ENCODE peak calls at places on chromosomes 12 and 14, in five cellular contexts. One of them, this sample, is unnamed.

GRCh38 chr14:68295316-68295816 is 475.8 kb downstream of the RAD51B start:
- DNase-seq in HTR-8/SVneo: no peak
- DNase-seq in activated B cell treated with CpG ODN at 0.5 μM for 24 hours: no peak
- DNase-seq in AML-193: no peak
- DNase-seq in kidney glomerular epithelial cell: peak; percentile 7
- DNase-seq in this sample: no peak

GRCh38 chr12:40063424-40063823 is 42.5 kb downstream of the SLC2A13 start:
- DNase-seq in HTR-8/SVneo: no peak
- DNase-seq in activated B cell treated with CpG ODN at 0.5 μM for 24 hours: no peak
- DNase-seq in AML-193: no peak
- DNase-seq in kidney glomerular epithelial cell: no peak
- DNase-seq in this sample: peak; percentile 61

GRCh38 chr14:99803106-99803437 is 9.9 kb downstream of the EML1 start:
- DNase-seq in HTR-8/SVneo: no peak
- DNase-seq in activated B cell treated with CpG ODN at 0.5 μM for 24 hours: no peak
- DNase-seq in AML-193: no peak
- DNase-seq in kidney glomerular epithelial cell: no peak
- DNase-seq in this sample: no peak

GRCh38 chr14:98548071-98548686 is 723.8 kb downstream of the BCL11B start:
- DNase-seq in HTR-8/SVneo: no peak
- DNase-seq in activated B cell treated with CpG ODN at 0.5 μM for 24 hours: no peak
- DNase-seq in AML-193: no peak
- DNase-seq in kidney glomerular epithelial cell: no peak
- DNase-seq in this sample: no peak

GRCh38 chr12:68915055-68915454 is 17.9 kb downstream of the CPM start:
- DNase-seq in HTR-8/SVneo: no peak
- DNase-seq in activated B cell treated with CpG ODN at 0.5 μM for 24 hours: no peak
- DNase-seq in AML-193: no peak
- DNase-seq in kidney glomerular epithelial cell: peak; percentile 25
- DNase-seq in this sample: peak; percentile 88

GRCh38 chr12:46439793-46440511 is 67.4 kb upstream of the SLC38A2 start:
- DNase-seq in HTR-8/SVneo: no peak
- DNase-seq in activated B cell treated with CpG ODN at 0.5 μM for 24 hours: no peak
- DNase-seq in AML-193: no peak
- DNase-seq in kidney glomerular epithelial cell: no peak
- DNase-seq in this sample: peak; percentile 64

GRCh38 chr12:131121705-131122405 is 168.1 kb downstream of the ADGRD1 start:
- DNase-seq in HTR-8/SVneo: no peak
- DNase-seq in activated B cell treated with CpG ODN at 0.5 μM for 24 hours: no peak
- DNase-seq in AML-193: peak; percentile 42
- DNase-seq in kidney glomerular epithelial cell: no peak
- DNase-seq in this sample: peak; percentile 4

GRCh38 chr14:66224492-66225178 is 261.5 kb upstream of the CCDC196 start:
- DNase-seq in HTR-8/SVneo: no peak
- DNase-seq in activated B cell treated with CpG ODN at 0.5 μM for 24 hours: no peak
- DNase-seq in AML-193: no peak
- DNase-seq in kidney glomerular epithelial cell: no peak
- DNase-seq in this sample: no peak

GRCh38 chr12:39905152-39905551 is 200.7 kb downstream of the SLC2A13 start:
- DNase-seq in HTR-8/SVneo: no peak
- DNase-seq in activated B cell treated with CpG ODN at 0.5 μM for 24 hours: no peak
- DNase-seq in AML-193: no peak
- DNase-seq in kidney glomerular epithelial cell: no peak
- DNase-seq in this sample: peak; percentile 5

GRCh38 chr14:85824526-85824925 is 294.6 kb downstream of the FLRT2 start:
- DNase-seq in HTR-8/SVneo: no peak
- DNase-seq in activated B cell treated with CpG ODN at 0.5 μM for 24 hours: no peak
- DNase-seq in AML-193: no peak
- DNase-seq in kidney glomerular epithelial cell: no peak
- DNase-seq in this sample: no peak

GRCh38 chr14:57066887-57067513 is 201.7 kb downstream of the EXOC5 start:
- DNase-seq in HTR-8/SVneo: peak; percentile 37
- DNase-seq in activated B cell treated with CpG ODN at 0.5 μM for 24 hours: no peak
- DNase-seq in AML-193: no peak
- DNase-seq in kidney glomerular epithelial cell: no peak
- DNase-seq in this sample: peak; percentile 10

GRCh38 chr14:50417853-50418252 is 21.2 kb upstream of the CDKL1 start:
- DNase-seq in HTR-8/SVneo: no peak
- DNase-seq in activated B cell treated with CpG ODN at 0.5 μM for 24 hours: no peak
- DNase-seq in AML-193: no peak
- DNase-seq in kidney glomerular epithelial cell: no peak
- DNase-seq in this sample: no peak

GRCh38 chr12:94025730-94026129 is 122.6 kb upstream of the PLXNC1 start:
- DNase-seq in HTR-8/SVneo: no peak
- DNase-seq in activated B cell treated with CpG ODN at 0.5 μM for 24 hours: no peak
- DNase-seq in AML-193: no peak
- DNase-seq in kidney glomerular epithelial cell: no peak
- DNase-seq in this sample: no peak

GRCh38 chr12:76018111-76018510 is 13.5 kb downstream of the PHLDA1 start:
- DNase-seq in HTR-8/SVneo: no peak
- DNase-seq in activated B cell treated with CpG ODN at 0.5 μM for 24 hours: no peak
- DNase-seq in AML-193: no peak
- DNase-seq in kidney glomerular epithelial cell: no peak
- DNase-seq in this sample: peak; percentile 88

GRCh38 chr12:49367381-49368239 is at the start of gene SPATS2:
- DNase-seq in HTR-8/SVneo: no peak
- DNase-seq in activated B cell treated with CpG ODN at 0.5 μM for 24 hours: no peak
- DNase-seq in AML-193: no peak
- DNase-seq in kidney glomerular epithelial cell: peak; percentile 32
- DNase-seq in this sample: peak; percentile 38

GRCh38 chr14:22689186-22689585 is 45.0 kb upstream of the OR6J1 start:
- DNase-seq in HTR-8/SVneo: peak; percentile 41
- DNase-seq in activated B cell treated with CpG ODN at 0.5 μM for 24 hours: no peak
- DNase-seq in AML-193: no peak
- DNase-seq in kidney glomerular epithelial cell: peak; percentile 92
- DNase-seq in this sample: peak; percentile 97

GRCh38 chr14:21083565-21084325 is 13.6 kb downstream of the ARHGEF40 start:
- DNase-seq in HTR-8/SVneo: no peak
- DNase-seq in activated B cell treated with CpG ODN at 0.5 μM for 24 hours: no peak
- DNase-seq in AML-193: no peak
- DNase-seq in kidney glomerular epithelial cell: no peak
- DNase-seq in this sample: no peak

GRCh38 chr12:27805238-27805637 is 25.2 kb upstream of the MANSC4 start:
- DNase-seq in HTR-8/SVneo: no peak
- DNase-seq in activated B cell treated with CpG ODN at 0.5 μM for 24 hours: no peak
- DNase-seq in AML-193: no peak
- DNase-seq in kidney glomerular epithelial cell: no peak
- DNase-seq in this sample: no peak

GRCh38 chr14:77040995-77041744 is 12.7 kb upstream of the IRF2BPL start:
- DNase-seq in HTR-8/SVneo: no peak
- DNase-seq in activated B cell treated with CpG ODN at 0.5 μM for 24 hours: no peak
- DNase-seq in AML-193: no peak
- DNase-seq in kidney glomerular epithelial cell: no peak
- DNase-seq in this sample: no peak

GRCh38 chr12:31488737-31489338 is 102.1 kb downstream of the DENND5B start:
- DNase-seq in HTR-8/SVneo: no peak
- DNase-seq in activated B cell treated with CpG ODN at 0.5 μM for 24 hours: no peak
- DNase-seq in AML-193: no peak
- DNase-seq in kidney glomerular epithelial cell: no peak
- DNase-seq in this sample: no peak

GRCh38 chr14:103738706-103739451 is 23.3 kb downstream of the ZFYVE21 start:
- DNase-seq in HTR-8/SVneo: no peak
- DNase-seq in activated B cell treated with CpG ODN at 0.5 μM for 24 hours: no peak
- DNase-seq in AML-193: no peak
- DNase-seq in kidney glomerular epithelial cell: no peak
- DNase-seq in this sample: no peak

GRCh38 chr12:65649126-65649525 is 175.2 kb upstream of the HMGA2 start:
- DNase-seq in HTR-8/SVneo: peak; percentile 62
- DNase-seq in activated B cell treated with CpG ODN at 0.5 μM for 24 hours: no peak
- DNase-seq in AML-193: no peak
- DNase-seq in kidney glomerular epithelial cell: peak; percentile 91
- DNase-seq in this sample: peak; percentile 98

GRCh38 chr12:91811481-91812287 is 334.0 kb downstream of the BTG1 start:
- DNase-seq in HTR-8/SVneo: peak; percentile 28
- DNase-seq in activated B cell treated with CpG ODN at 0.5 μM for 24 hours: peak; percentile 57
- DNase-seq in AML-193: peak; percentile 50
- DNase-seq in kidney glomerular epithelial cell: peak; percentile 40
- DNase-seq in this sample: peak; percentile 50

GRCh38 chr14:24425704-24426103 is 3.8 kb downstream of the CBLN3 start:
- DNase-seq in HTR-8/SVneo: no peak
- DNase-seq in activated B cell treated with CpG ODN at 0.5 μM for 24 hours: no peak
- DNase-seq in AML-193: no peak
- DNase-seq in kidney glomerular epithelial cell: peak; percentile 56
- DNase-seq in this sample: peak; percentile 48

GRCh38 chr12:121536929-121537813 is 43.7 kb downstream of the KDM2B start:
- DNase-seq in HTR-8/SVneo: peak; percentile 80
- DNase-seq in activated B cell treated with CpG ODN at 0.5 μM for 24 hours: peak; percentile 79
- DNase-seq in AML-193: peak; percentile 90
- DNase-seq in kidney glomerular epithelial cell: peak; percentile 41
- DNase-seq in this sample: peak; percentile 83

GRCh38 chr12:19712041-19712440 is 272.7 kb downstream of the AEBP2 start:
- DNase-seq in HTR-8/SVneo: peak; percentile 5
- DNase-seq in activated B cell treated with CpG ODN at 0.5 μM for 24 hours: no peak
- DNase-seq in AML-193: peak; percentile 7
- DNase-seq in kidney glomerular epithelial cell: peak; percentile 40
- DNase-seq in this sample: peak; percentile 90

GRCh38 chr12:55017421-55017820 is 2.4 kb upstream of the NEUROD4 start:
- DNase-seq in HTR-8/SVneo: no peak
- DNase-seq in activated B cell treated with CpG ODN at 0.5 μM for 24 hours: no peak
- DNase-seq in AML-193: no peak
- DNase-seq in kidney glomerular epithelial cell: no peak
- DNase-seq in this sample: no peak

GRCh38 chr14:49923442-49923841 is 30.6 kb downstream of the ARF6 start:
- DNase-seq in HTR-8/SVneo: no peak
- DNase-seq in activated B cell treated with CpG ODN at 0.5 μM for 24 hours: no peak
- DNase-seq in AML-193: no peak
- DNase-seq in kidney glomerular epithelial cell: no peak
- DNase-seq in this sample: no peak

GRCh38 chr12:109182041-109182839 is 65.9 kb downstream of the ACACB start:
- DNase-seq in HTR-8/SVneo: no peak
- DNase-seq in activated B cell treated with CpG ODN at 0.5 μM for 24 hours: no peak
- DNase-seq in AML-193: no peak
- DNase-seq in kidney glomerular epithelial cell: no peak
- DNase-seq in this sample: peak; percentile 60

GRCh38 chr12:75558262-75558661 is 46.9 kb upstream of the KRR1 start:
- DNase-seq in HTR-8/SVneo: no peak
- DNase-seq in activated B cell treated with CpG ODN at 0.5 μM for 24 hours: no peak
- DNase-seq in AML-193: no peak
- DNase-seq in kidney glomerular epithelial cell: no peak
- DNase-seq in this sample: no peak

GRCh38 chr12:104354167-104354867 is 50.8 kb downstream of the EID3 start:
- DNase-seq in HTR-8/SVneo: no peak
- DNase-seq in activated B cell treated with CpG ODN at 0.5 μM for 24 hours: no peak
- DNase-seq in AML-193: no peak
- DNase-seq in kidney glomerular epithelial cell: no peak
- DNase-seq in this sample: no peak

GRCh38 chr14:50399251-50400032 is 2.8 kb upstream of the CDKL1 start:
- DNase-seq in HTR-8/SVneo: no peak
- DNase-seq in activated B cell treated with CpG ODN at 0.5 μM for 24 hours: no peak
- DNase-seq in AML-193: no peak
- DNase-seq in kidney glomerular epithelial cell: peak; percentile 67
- DNase-seq in this sample: peak; percentile 74

GRCh38 chr14:104885973-104886689 is 21.1 kb downstream of the CEP170B start:
- DNase-seq in HTR-8/SVneo: no peak
- DNase-seq in activated B cell treated with CpG ODN at 0.5 μM for 24 hours: no peak
- DNase-seq in AML-193: no peak
- DNase-seq in kidney glomerular epithelial cell: no peak
- DNase-seq in this sample: no peak

GRCh38 chr12:52235822-52236291 is 2.8 kb downstream of the KRT7 start:
- DNase-seq in HTR-8/SVneo: no peak
- DNase-seq in activated B cell treated with CpG ODN at 0.5 μM for 24 hours: no peak
- DNase-seq in AML-193: no peak
- DNase-seq in kidney glomerular epithelial cell: no peak
- DNase-seq in this sample: peak; percentile 52

GRCh38 chr12:49357099-49357678 is 10.1 kb upstream of the SPATS2 start:
- DNase-seq in HTR-8/SVneo: no peak
- DNase-seq in activated B cell treated with CpG ODN at 0.5 μM for 24 hours: no peak
- DNase-seq in AML-193: peak; percentile 47
- DNase-seq in kidney glomerular epithelial cell: peak; percentile 50
- DNase-seq in this sample: peak; percentile 58

GRCh38 chr12:104456950-104457745 is 400 bp downstream of the CHST11 start:
- DNase-seq in HTR-8/SVneo: peak; percentile 59
- DNase-seq in activated B cell treated with CpG ODN at 0.5 μM for 24 hours: peak; percentile 62
- DNase-seq in AML-193: peak; percentile 45
- DNase-seq in kidney glomerular epithelial cell: peak; percentile 78
- DNase-seq in this sample: peak; percentile 85

GRCh38 chr12:124565071-124565491 is 2.3 kb downstream of the NCOR2 start:
- DNase-seq in HTR-8/SVneo: no peak
- DNase-seq in activated B cell treated with CpG ODN at 0.5 μM for 24 hours: no peak
- DNase-seq in AML-193: no peak
- DNase-seq in kidney glomerular epithelial cell: peak; percentile 20
- DNase-seq in this sample: no peak

GRCh38 chr12:81465191-81465590 is 294.0 kb downstream of the PPFIA2 start:
- DNase-seq in HTR-8/SVneo: no peak
- DNase-seq in activated B cell treated with CpG ODN at 0.5 μM for 24 hours: no peak
- DNase-seq in AML-193: no peak
- DNase-seq in kidney glomerular epithelial cell: no peak
- DNase-seq in this sample: no peak

GRCh38 chr14:35355981-35356839 is 48.3 kb downstream of the NFKBIA start:
- DNase-seq in HTR-8/SVneo: peak; percentile 41
- DNase-seq in activated B cell treated with CpG ODN at 0.5 μM for 24 hours: no peak
- DNase-seq in AML-193: no peak
- DNase-seq in kidney glomerular epithelial cell: no peak
- DNase-seq in this sample: peak; percentile 54

GRCh38 chr14:89327771-89328212 is 89.2 kb downstream of the FOXN3 start:
- DNase-seq in HTR-8/SVneo: no peak
- DNase-seq in activated B cell treated with CpG ODN at 0.5 μM for 24 hours: no peak
- DNase-seq in AML-193: no peak
- DNase-seq in kidney glomerular epithelial cell: no peak
- DNase-seq in this sample: peak; percentile 81